ENCODE peak calls at places on chromosomes 3 and 15, in nine cellular contexts. R is astrocyte of the spinal cord; K is activated effector memory CD4-positive, alpha-beta T cell treated with anti-CD3 and anti-CD28 coated beads, Interleukin-2, amount 50 U/mL, for 16 hours; B is stimulated activated CD8-positive, alpha-beta memory T cell treated with anti-CD3 and anti-CD28 coated beads, Interleukin-7, amount 100 ng/mL, for 4 hours; M is activated CD8-positive, alpha-beta memory T cell treated with anti-CD3 and anti-CD28 coated beads for 48 hours; I is HS-5; Q is GM23338; P is LNCaP clone FGC; U is activated T-cell treated with anti-CD3 and anti-CD28 coated beads, Interleukin-2, amount 50 U/mL, for 72 hours. L is an unnamed sample.
A peak's percentile ranks its signal among the peaks of the same experiment; 100 is the strongest.

GRCh38 chr15:89768071-89768500 is 8.0 kb upstream of the MESP2 start:
- DNase-seq in R (no peak), U (no peak), B (no peak), M (no peak), Q (no peak), P (no peak), I (no peak), K (peak; percentile 51), L (no peak)

GRCh38 chr3:32153414-32154016 is 47.1 kb downstream of the GPD1L start:
- DNase-seq in R (no peak), U (no peak), B (no peak), K (no peak), M (no peak), Q (no peak), P (no peak), I (no peak), L (no peak)

GRCh38 chr15:50977157-50977556 is 68.7 kb downstream of the AP4E1 start:
- DNase-seq in Q (no peak), K (no peak), U (no peak), I (no peak), R (peak; percentile 29), P (no peak), B (no peak), M (no peak), L (no peak)

GRCh38 chr3:56468184-56469106 is at the start of gene ERC2:
- DNase-seq in I (no peak), Q (peak; percentile 96), B (no peak), U (peak; percentile 1), K (no peak), M (no peak), P (peak; percentile 3), R (peak; percentile 32), L (peak; percentile 2)

GRCh38 chr15:35458176-35458856 is 87.6 kb downstream of the DPH6 start:
- DNase-seq in U (no peak), R (no peak), P (no peak), M (no peak), Q (no peak), I (no peak), K (no peak), B (no peak), L (no peak)

GRCh38 chr15:70559840-70560239 is 203.5 kb downstream of the UACA start:
- DNase-seq in K (no peak), R (no peak), I (no peak), P (no peak), M (no peak), B (no peak), Q (no peak), U (no peak), L (no peak)

GRCh38 chr3:142031575-142031974 is 117.8 kb downstream of the TFDP2 start:
- DNase-seq in P (no peak), Q (no peak), R (no peak), I (no peak), M (no peak), B (no peak), U (no peak), K (no peak), L (no peak)

GRCh38 chr15:88871313-88871712 is 24.0 kb downstream of the HAPLN3 start:
- DNase-seq in K (no peak), U (no peak), I (no peak), Q (no peak), M (no peak), R (no peak), P (no peak), B (no peak), L (no peak)

GRCh38 chr15:48059786-48060185 is 61.0 kb upstream of the SLC24A5 start:
- DNase-seq in U (no peak), R (peak; percentile 60), P (no peak), K (no peak), Q (no peak), M (no peak), I (no peak), B (no peak), L (no peak)

GRCh38 chr3:11624161-11624560 is 19.6 kb downstream of the VGLL4 start:
- DNase-seq in U (peak; percentile 87), I (no peak), M (peak; percentile 38), Q (no peak), B (peak; percentile 40), R (no peak), K (peak; percentile 85), P (no peak), L (peak; percentile 66)

GRCh38 chr15:32642667-32643425 is 1.3 kb downstream of the SCG5 start:
- DNase-seq in I (no peak), Q (peak; percentile 17), R (no peak), M (no peak), K (no peak), U (no peak), B (no peak), P (no peak), L (no peak)

GRCh38 chr15:101489633-101490407 is at the start of gene PCSK6:
- DNase-seq in K (no peak), B (no peak), P (no peak), M (no peak), I (no peak), U (peak; percentile 19), R (no peak), Q (peak; percentile 65), L (no peak)

GRCh38 chr3:107285197-107285596 is 92.0 kb upstream of the CCDC54 start:
- DNase-seq in U (no peak), P (no peak), R (peak; percentile 49), K (no peak), M (no peak), I (no peak), B (no peak), Q (peak; percentile 86), L (no peak)

GRCh38 chr3:108879915-108880314 is 57.3 kb downstream of the TRAT1 start:
- DNase-seq in R (no peak), M (no peak), I (no peak), K (no peak), Q (peak; percentile 12), P (no peak), B (no peak), U (no peak), L (no peak)

GRCh38 chr15:77702211-77702957 is 69.7 kb upstream of the LINGO1 start:
- DNase-seq in R (peak; percentile 8), B (no peak), M (no peak), I (no peak), P (peak; percentile 26), K (no peak), Q (peak; percentile 93), U (no peak), L (peak; percentile 11)

GRCh38 chr15:42102646-42103235 is 8.4 kb upstream of the PLA2G4D start:
- DNase-seq in I (peak; percentile 42), Q (no peak), R (peak; percentile 19), P (no peak), B (no peak), M (no peak), U (no peak), K (no peak), L (no peak)

L was measured in activated naive CD8-positive, alpha-beta T cell treated with anti-CD3 and anti-CD28 coated beads, Interleukin-2, amount 50 U/mL, for 24 hours.